ENCODE peak calls at places on chromosome 10, in ten cellular contexts. P is brain microvascular endothelial cell; R is activated T-helper 1 cell treated with anti-CD3 and anti-CD28 coated beads, Interleukin-2, amount 50 U/mL, for 16 hours; O is activated T-cell treated with anti-CD3 and anti-CD28 coated beads, Interleukin-2, amount 50 U/mL, for 48 hours; G is HTR-8/SVneo; C is right lobe of liver; Y is HS-5; N is left ventricle myocardium superior; V is HuH-7; Z is suprapubic skin. S is an unnamed sample.

GRCh38 chr10:110455440-110455839 is 42.3 kb upstream of the DUSP5 start:
- DNase-seq in P (no peak), R (no peak), O (peak; percentile 54), G (no peak), C (no peak), Y (no peak), N (no peak), V (no peak), Z (peak; percentile 37), S (no peak)

GRCh38 chr10:44353128-44353390 is 31.8 kb downstream of the CXCL12 start:
- DNase-seq in P (no peak), R (no peak), O (no peak), G (no peak), C (no peak), Y (no peak), N (no peak), V (no peak), Z (peak; percentile 65), S (no peak)

GRCh38 chr10:124719213-124719851 is 24.8 kb downstream of the FAM53B start:
- DNase-seq in P (peak; percentile 54), R (no peak), O (peak; percentile 74), G (no peak), C (no peak), Y (no peak), N (peak; percentile 60), V (no peak), Z (no peak), S (peak; percentile 63)

GRCh38 chr10:86594535-86594934 is 59.8 kb upstream of the OPN4 start:
- DNase-seq in P (peak; percentile 24), R (no peak), O (no peak), G (peak; percentile 51), C (peak; percentile 12), Y (peak; percentile 51), N (no peak), V (no peak), Z (no peak), S (no peak)

GRCh38 chr10:115606081-115606480 is 512.9 kb downstream of the ATRNL1 start:
- DNase-seq in P (peak; percentile 5), R (no peak), O (no peak), G (no peak), C (no peak), Y (peak; percentile 18), N (no peak), V (no peak), Z (no peak), S (no peak)

GRCh38 chr10:10869592-10869991 is 148.1 kb upstream of the CELF2 start:
- DNase-seq in P (peak; percentile 80), R (no peak), O (no peak), G (no peak), C (no peak), Y (no peak), N (no peak), V (no peak), Z (no peak), S (no peak)

GRCh38 chr10:69957516-69958231 is 95.0 kb upstream of the MACROH2A2 start:
- DNase-seq in P (no peak), R (no peak), O (no peak), G (no peak), C (peak; percentile 31), Y (no peak), N (no peak), V (no peak), Z (peak; percentile 53), S (no peak)

GRCh38 chr10:103784723-103785418 is 70.5 kb downstream of the SH3PXD2A start:
- DNase-seq in P (no peak), R (no peak), O (no peak), G (no peak), C (no peak), Y (no peak), N (peak; percentile 23), V (no peak), Z (no peak), S (no peak)

GRCh38 chr10:107091126-107091525 is 73.4 kb downstream of the SORCS1 start:
- DNase-seq in P (no peak), R (no peak), O (no peak), G (no peak), C (no peak), Y (peak; percentile 30), N (no peak), V (no peak), Z (no peak), S (no peak)

GRCh38 chr10:58565256-58565655 is 52.6 kb downstream of the BICC1 start:
- DNase-seq in P (no peak), R (no peak), O (no peak), G (no peak), C (no peak), Y (no peak), N (no peak), V (no peak), Z (no peak), S (no peak)

GRCh38 chr10:5418584-5418983 is 6.2 kb downstream of the NET1 start:
- DNase-seq in P (no peak), R (no peak), O (no peak), G (no peak), C (no peak), Y (no peak), N (no peak), V (no peak), Z (no peak), S (no peak)

GRCh38 chr10:59337254-59337653 is 25.1 kb downstream of the FAM13C start:
- DNase-seq in P (peak; percentile 31), R (no peak), O (no peak), G (no peak), C (peak; percentile 71), Y (no peak), N (no peak), V (no peak), Z (no peak), S (no peak)

GRCh38 chr10:60496181-60496580 is 106.5 kb upstream of the ANK3 start:
- DNase-seq in P (no peak), R (no peak), O (no peak), G (no peak), C (no peak), Y (no peak), N (no peak), V (no peak), Z (no peak), S (no peak)

GRCh38 chr10:124066744-124067714 is 26.4 kb downstream of the CHST15 start:
- DNase-seq in P (no peak), R (no peak), O (no peak), G (no peak), C (no peak), Y (no peak), N (no peak), V (no peak), Z (no peak), S (no peak)

GRCh38 chr10:49001861-49002675 is 62.4 kb upstream of the LRRC18 start:
- DNase-seq in P (no peak), R (no peak), O (no peak), G (no peak), C (no peak), Y (no peak), N (peak; percentile 78), V (no peak), Z (no peak), S (no peak)

S was measured in activated naive CD4-positive, alpha-beta T cell treated with anti-CD3 and anti-CD28 coated beads, Interleukin-2, amount 50 U/mL, for 72 hours.